ENCODE peak calls at places on chromosomes 1 and 21, in eight cellular contexts. One of them, this sample, is unnamed.

GRCh38 chr1:224047538-224047937 is 66.4 kb upstream of the FBXO28 start:
- DNase-seq in HEK293T: no peak
- DNase-seq in psoas muscle: no peak
- DNase-seq in effector CD4-positive, alpha-beta T cell: no peak
- DNase-seq in SHP77: no peak
- DNase-seq in right atrium auricular region: no peak
- DNase-seq in glutamatergic neuron: no peak
- DNase-seq in stimulated activated CD8-positive, alpha-beta memory T cell treated with anti-CD3 and anti-CD28 coated beads, Interleukin-2, amount 100 ng/mL, for 1 hour: no peak
- DNase-seq in this sample: peak; percentile 53

GRCh38 chr1:165842363-165843129 is 15.1 kb downstream of the UCK2 start:
- DNase-seq in glutamatergic neuron: no peak
- DNase-seq in HEK293T: no peak
- DNase-seq in stimulated activated CD8-positive, alpha-beta memory T cell treated with anti-CD3 and anti-CD28 coated beads, Interleukin-2, amount 100 ng/mL, for 1 hour: no peak
- DNase-seq in psoas muscle: no peak
- DNase-seq in SHP77: no peak
- DNase-seq in effector CD4-positive, alpha-beta T cell: no peak
- DNase-seq in right atrium auricular region: no peak
- DNase-seq in this sample: peak; percentile 34

GRCh38 chr1:67213164-67213563 is 46.9 kb downstream of the IL23R start:
- DNase-seq in HEK293T: peak; percentile 70
- DNase-seq in glutamatergic neuron: no peak
- DNase-seq in effector CD4-positive, alpha-beta T cell: no peak
- DNase-seq in psoas muscle: no peak
- DNase-seq in right atrium auricular region: no peak
- DNase-seq in stimulated activated CD8-positive, alpha-beta memory T cell treated with anti-CD3 and anti-CD28 coated beads, Interleukin-2, amount 100 ng/mL, for 1 hour: no peak
- DNase-seq in SHP77: peak; percentile 6
- DNase-seq in this sample: peak; percentile 17

GRCh38 chr1:29243863-29244185 is 7.5 kb downstream of the PTPRU start:
- DNase-seq in HEK293T: no peak
- DNase-seq in psoas muscle: no peak
- DNase-seq in glutamatergic neuron: no peak
- DNase-seq in right atrium auricular region: no peak
- DNase-seq in SHP77: no peak
- DNase-seq in effector CD4-positive, alpha-beta T cell: no peak
- DNase-seq in stimulated activated CD8-positive, alpha-beta memory T cell treated with anti-CD3 and anti-CD28 coated beads, Interleukin-2, amount 100 ng/mL, for 1 hour: no peak
- DNase-seq in this sample: peak; percentile 83

GRCh38 chr1:31069392-31069791 is 3.9 kb upstream of the PUM1 start:
- DNase-seq in right atrium auricular region: no peak
- DNase-seq in stimulated activated CD8-positive, alpha-beta memory T cell treated with anti-CD3 and anti-CD28 coated beads, Interleukin-2, amount 100 ng/mL, for 1 hour: no peak
- DNase-seq in glutamatergic neuron: no peak
- DNase-seq in HEK293T: no peak
- DNase-seq in effector CD4-positive, alpha-beta T cell: no peak
- DNase-seq in SHP77: no peak
- DNase-seq in psoas muscle: no peak
- DNase-seq in this sample: no peak

GRCh38 chr1:113615425-113615824 is 143.9 kb downstream of the PHTF1 start:
- DNase-seq in psoas muscle: no peak
- DNase-seq in HEK293T: no peak
- DNase-seq in effector CD4-positive, alpha-beta T cell: no peak
- DNase-seq in right atrium auricular region: no peak
- DNase-seq in stimulated activated CD8-positive, alpha-beta memory T cell treated with anti-CD3 and anti-CD28 coated beads, Interleukin-2, amount 100 ng/mL, for 1 hour: no peak
- DNase-seq in SHP77: no peak
- DNase-seq in glutamatergic neuron: no peak
- DNase-seq in this sample: peak; percentile 49

GRCh38 chr1:76264642-76265041 is 190.1 kb downstream of the ST6GALNAC3 start:
- DNase-seq in SHP77: no peak
- DNase-seq in psoas muscle: no peak
- DNase-seq in right atrium auricular region: no peak
- DNase-seq in stimulated activated CD8-positive, alpha-beta memory T cell treated with anti-CD3 and anti-CD28 coated beads, Interleukin-2, amount 100 ng/mL, for 1 hour: no peak
- DNase-seq in effector CD4-positive, alpha-beta T cell: no peak
- DNase-seq in glutamatergic neuron: no peak
- DNase-seq in HEK293T: no peak
- DNase-seq in this sample: no peak

GRCh38 chr1:63119575-63120155 is 202.7 kb upstream of the FOXD3 start:
- DNase-seq in stimulated activated CD8-positive, alpha-beta memory T cell treated with anti-CD3 and anti-CD28 coated beads, Interleukin-2, amount 100 ng/mL, for 1 hour: no peak
- DNase-seq in right atrium auricular region: no peak
- DNase-seq in HEK293T: no peak
- DNase-seq in psoas muscle: no peak
- DNase-seq in glutamatergic neuron: no peak
- DNase-seq in SHP77: no peak
- DNase-seq in effector CD4-positive, alpha-beta T cell: no peak
- DNase-seq in this sample: peak; percentile 76

GRCh38 chr1:44628962-44629756 is 45.1 kb downstream of the TMEM53 start:
- DNase-seq in SHP77: no peak
- DNase-seq in effector CD4-positive, alpha-beta T cell: no peak
- DNase-seq in stimulated activated CD8-positive, alpha-beta memory T cell treated with anti-CD3 and anti-CD28 coated beads, Interleukin-2, amount 100 ng/mL, for 1 hour: no peak
- DNase-seq in right atrium auricular region: no peak
- DNase-seq in HEK293T: no peak
- DNase-seq in psoas muscle: peak; percentile 8
- DNase-seq in glutamatergic neuron: no peak
- DNase-seq in this sample: peak; percentile 99

GRCh38 chr1:225481738-225482137 is 53.9 kb upstream of the LBR start:
- DNase-seq in glutamatergic neuron: no peak
- DNase-seq in HEK293T: no peak
- DNase-seq in stimulated activated CD8-positive, alpha-beta memory T cell treated with anti-CD3 and anti-CD28 coated beads, Interleukin-2, amount 100 ng/mL, for 1 hour: no peak
- DNase-seq in SHP77: no peak
- DNase-seq in right atrium auricular region: peak; percentile 34
- DNase-seq in psoas muscle: no peak
- DNase-seq in effector CD4-positive, alpha-beta T cell: no peak
- DNase-seq in this sample: no peak

GRCh38 chr1:240091614-240092300 is at the start of gene FMN2:
- DNase-seq in effector CD4-positive, alpha-beta T cell: no peak
- DNase-seq in HEK293T: peak; percentile 90
- DNase-seq in SHP77: peak; percentile 89
- DNase-seq in psoas muscle: no peak
- DNase-seq in stimulated activated CD8-positive, alpha-beta memory T cell treated with anti-CD3 and anti-CD28 coated beads, Interleukin-2, amount 100 ng/mL, for 1 hour: no peak
- DNase-seq in glutamatergic neuron: peak; percentile 93
- DNase-seq in right atrium auricular region: no peak
- DNase-seq in this sample: no peak

GRCh38 chr1:180301135-180301737 is 71.2 kb downstream of the LHX4 start:
- DNase-seq in right atrium auricular region: no peak
- DNase-seq in HEK293T: no peak
- DNase-seq in effector CD4-positive, alpha-beta T cell: no peak
- DNase-seq in stimulated activated CD8-positive, alpha-beta memory T cell treated with anti-CD3 and anti-CD28 coated beads, Interleukin-2, amount 100 ng/mL, for 1 hour: no peak
- DNase-seq in glutamatergic neuron: no peak
- DNase-seq in SHP77: no peak
- DNase-seq in psoas muscle: no peak
- DNase-seq in this sample: peak; percentile 20

GRCh38 chr1:38716229-38716628 is 143.3 kb downstream of the RRAGC start:
- DNase-seq in stimulated activated CD8-positive, alpha-beta memory T cell treated with anti-CD3 and anti-CD28 coated beads, Interleukin-2, amount 100 ng/mL, for 1 hour: no peak
- DNase-seq in HEK293T: no peak
- DNase-seq in psoas muscle: no peak
- DNase-seq in SHP77: no peak
- DNase-seq in right atrium auricular region: no peak
- DNase-seq in effector CD4-positive, alpha-beta T cell: no peak
- DNase-seq in glutamatergic neuron: no peak
- DNase-seq in this sample: no peak

GRCh38 chr1:153598309-153599172 is 14.4 kb downstream of the S100A16 start:
- DNase-seq in effector CD4-positive, alpha-beta T cell: no peak
- DNase-seq in SHP77: peak; percentile 59
- DNase-seq in HEK293T: peak; percentile 6
- DNase-seq in stimulated activated CD8-positive, alpha-beta memory T cell treated with anti-CD3 and anti-CD28 coated beads, Interleukin-2, amount 100 ng/mL, for 1 hour: no peak
- DNase-seq in glutamatergic neuron: no peak
- DNase-seq in psoas muscle: no peak
- DNase-seq in right atrium auricular region: no peak
- DNase-seq in this sample: peak; percentile 85

GRCh38 chr1:184483101-184483813 is 96.4 kb downstream of the C1orf21 start:
- DNase-seq in glutamatergic neuron: no peak
- DNase-seq in HEK293T: no peak
- DNase-seq in effector CD4-positive, alpha-beta T cell: no peak
- DNase-seq in psoas muscle: peak; percentile 68
- DNase-seq in SHP77: no peak
- DNase-seq in right atrium auricular region: no peak
- DNase-seq in stimulated activated CD8-positive, alpha-beta memory T cell treated with anti-CD3 and anti-CD28 coated beads, Interleukin-2, amount 100 ng/mL, for 1 hour: no peak
- DNase-seq in this sample: peak; percentile 90

GRCh38 chr1:16189921-16190499 is 22.4 kb downstream of the ARHGEF19 start:
- DNase-seq in HEK293T: no peak
- DNase-seq in stimulated activated CD8-positive, alpha-beta memory T cell treated with anti-CD3 and anti-CD28 coated beads, Interleukin-2, amount 100 ng/mL, for 1 hour: no peak
- DNase-seq in psoas muscle: no peak
- DNase-seq in glutamatergic neuron: no peak
- DNase-seq in effector CD4-positive, alpha-beta T cell: no peak
- DNase-seq in right atrium auricular region: no peak
- DNase-seq in SHP77: no peak
- DNase-seq in this sample: no peak

GRCh38 chr1:164725401-164725800 is 166.4 kb downstream of the PBX1 start:
- DNase-seq in psoas muscle: no peak
- DNase-seq in glutamatergic neuron: no peak
- DNase-seq in SHP77: no peak
- DNase-seq in effector CD4-positive, alpha-beta T cell: no peak
- DNase-seq in stimulated activated CD8-positive, alpha-beta memory T cell treated with anti-CD3 and anti-CD28 coated beads, Interleukin-2, amount 100 ng/mL, for 1 hour: no peak
- DNase-seq in right atrium auricular region: no peak
- DNase-seq in HEK293T: no peak
- DNase-seq in this sample: peak; percentile 45

GRCh38 chr1:180462099-180462498 is 40.3 kb downstream of the ACBD6 start:
- DNase-seq in effector CD4-positive, alpha-beta T cell: no peak
- DNase-seq in HEK293T: no peak
- DNase-seq in stimulated activated CD8-positive, alpha-beta memory T cell treated with anti-CD3 and anti-CD28 coated beads, Interleukin-2, amount 100 ng/mL, for 1 hour: no peak
- DNase-seq in SHP77: no peak
- DNase-seq in right atrium auricular region: no peak
- DNase-seq in glutamatergic neuron: no peak
- DNase-seq in psoas muscle: no peak
- DNase-seq in this sample: peak; percentile 25

GRCh38 chr1:3670823-3671251 is 18.5 kb downstream of the TP73 start:
- DNase-seq in HEK293T: no peak
- DNase-seq in psoas muscle: peak; percentile 55
- DNase-seq in stimulated activated CD8-positive, alpha-beta memory T cell treated with anti-CD3 and anti-CD28 coated beads, Interleukin-2, amount 100 ng/mL, for 1 hour: no peak
- DNase-seq in glutamatergic neuron: peak; percentile 14
- DNase-seq in SHP77: no peak
- DNase-seq in right atrium auricular region: no peak
- DNase-seq in effector CD4-positive, alpha-beta T cell: no peak
- DNase-seq in this sample: no peak

GRCh38 chr1:201781447-201781846 is 47.5 kb upstream of the IPO9 start:
- DNase-seq in glutamatergic neuron: no peak
- DNase-seq in SHP77: no peak
- DNase-seq in HEK293T: no peak
- DNase-seq in right atrium auricular region: no peak
- DNase-seq in psoas muscle: no peak
- DNase-seq in effector CD4-positive, alpha-beta T cell: no peak
- DNase-seq in stimulated activated CD8-positive, alpha-beta memory T cell treated with anti-CD3 and anti-CD28 coated beads, Interleukin-2, amount 100 ng/mL, for 1 hour: no peak
- DNase-seq in this sample: peak; percentile 58

GRCh38 chr1:152658649-152659048 is 4.5 kb upstream of the LCE2D start:
- DNase-seq in right atrium auricular region: no peak
- DNase-seq in stimulated activated CD8-positive, alpha-beta memory T cell treated with anti-CD3 and anti-CD28 coated beads, Interleukin-2, amount 100 ng/mL, for 1 hour: no peak
- DNase-seq in effector CD4-positive, alpha-beta T cell: no peak
- DNase-seq in psoas muscle: no peak
- DNase-seq in HEK293T: no peak
- DNase-seq in SHP77: no peak
- DNase-seq in glutamatergic neuron: no peak
- DNase-seq in this sample: no peak

GRCh38 chr1:91768786-91769697 is 116.9 kb downstream of the TGFBR3 start:
- DNase-seq in psoas muscle: no peak
- DNase-seq in stimulated activated CD8-positive, alpha-beta memory T cell treated with anti-CD3 and anti-CD28 coated beads, Interleukin-2, amount 100 ng/mL, for 1 hour: no peak
- DNase-seq in effector CD4-positive, alpha-beta T cell: no peak
- DNase-seq in glutamatergic neuron: no peak
- DNase-seq in right atrium auricular region: no peak
- DNase-seq in HEK293T: no peak
- DNase-seq in SHP77: no peak
- DNase-seq in this sample: peak; percentile 69

GRCh38 chr1:208189183-208189582 is 55.0 kb downstream of the PLXNA2 start:
- DNase-seq in SHP77: no peak
- DNase-seq in HEK293T: no peak
- DNase-seq in right atrium auricular region: no peak
- DNase-seq in glutamatergic neuron: no peak
- DNase-seq in effector CD4-positive, alpha-beta T cell: no peak
- DNase-seq in stimulated activated CD8-positive, alpha-beta memory T cell treated with anti-CD3 and anti-CD28 coated beads, Interleukin-2, amount 100 ng/mL, for 1 hour: no peak
- DNase-seq in psoas muscle: no peak
- DNase-seq in this sample: no peak

GRCh38 chr1:234969630-234970370 is 158.8 kb downstream of the TOMM20 start:
- DNase-seq in glutamatergic neuron: peak; percentile 76
- DNase-seq in effector CD4-positive, alpha-beta T cell: no peak
- DNase-seq in HEK293T: peak; percentile 79
- DNase-seq in SHP77: peak; percentile 90
- DNase-seq in right atrium auricular region: no peak
- DNase-seq in stimulated activated CD8-positive, alpha-beta memory T cell treated with anti-CD3 and anti-CD28 coated beads, Interleukin-2, amount 100 ng/mL, for 1 hour: no peak
- DNase-seq in psoas muscle: peak; percentile 82
- DNase-seq in this sample: peak; percentile 61

GRCh38 chr1:207470927-207471326 is 16.8 kb downstream of the CR2 start:
- DNase-seq in SHP77: no peak
- DNase-seq in psoas muscle: no peak
- DNase-seq in effector CD4-positive, alpha-beta T cell: no peak
- DNase-seq in right atrium auricular region: no peak
- DNase-seq in HEK293T: no peak
- DNase-seq in glutamatergic neuron: no peak
- DNase-seq in stimulated activated CD8-positive, alpha-beta memory T cell treated with anti-CD3 and anti-CD28 coated beads, Interleukin-2, amount 100 ng/mL, for 1 hour: no peak
- DNase-seq in this sample: no peak

GRCh38 chr1:231724876-231725647 is 98.5 kb downstream of the DISC1 start:
- DNase-seq in stimulated activated CD8-positive, alpha-beta memory T cell treated with anti-CD3 and anti-CD28 coated beads, Interleukin-2, amount 100 ng/mL, for 1 hour: no peak
- DNase-seq in glutamatergic neuron: peak; percentile 70
- DNase-seq in right atrium auricular region: no peak
- DNase-seq in psoas muscle: no peak
- DNase-seq in HEK293T: peak; percentile 69
- DNase-seq in SHP77: peak; percentile 59
- DNase-seq in effector CD4-positive, alpha-beta T cell: no peak
- DNase-seq in this sample: peak; percentile 71

GRCh38 chr1:14716474-14716873 is 118.0 kb downstream of the KAZN start:
- DNase-seq in glutamatergic neuron: no peak
- DNase-seq in SHP77: no peak
- DNase-seq in HEK293T: no peak
- DNase-seq in effector CD4-positive, alpha-beta T cell: no peak
- DNase-seq in psoas muscle: no peak
- DNase-seq in right atrium auricular region: no peak
- DNase-seq in stimulated activated CD8-positive, alpha-beta memory T cell treated with anti-CD3 and anti-CD28 coated beads, Interleukin-2, amount 100 ng/mL, for 1 hour: no peak
- DNase-seq in this sample: no peak

GRCh38 chr1:189432761-189433160 is 1044.9 kb downstream of the BRINP3 start:
- DNase-seq in glutamatergic neuron: no peak
- DNase-seq in psoas muscle: no peak
- DNase-seq in HEK293T: no peak
- DNase-seq in stimulated activated CD8-positive, alpha-beta memory T cell treated with anti-CD3 and anti-CD28 coated beads, Interleukin-2, amount 100 ng/mL, for 1 hour: no peak
- DNase-seq in right atrium auricular region: no peak
- DNase-seq in SHP77: no peak
- DNase-seq in effector CD4-positive, alpha-beta T cell: no peak
- DNase-seq in this sample: no peak

GRCh38 chr1:161678510-161678909 is 15.6 kb downstream of the FCGR2B start:
- DNase-seq in SHP77: no peak
- DNase-seq in stimulated activated CD8-positive, alpha-beta memory T cell treated with anti-CD3 and anti-CD28 coated beads, Interleukin-2, amount 100 ng/mL, for 1 hour: no peak
- DNase-seq in psoas muscle: no peak
- DNase-seq in right atrium auricular region: no peak
- DNase-seq in glutamatergic neuron: no peak
- DNase-seq in effector CD4-positive, alpha-beta T cell: no peak
- DNase-seq in HEK293T: no peak
- DNase-seq in this sample: no peak

GRCh38 chr1:203522237-203522636 is 28.3 kb downstream of the OPTC start:
- DNase-seq in effector CD4-positive, alpha-beta T cell: no peak
- DNase-seq in HEK293T: no peak
- DNase-seq in stimulated activated CD8-positive, alpha-beta memory T cell treated with anti-CD3 and anti-CD28 coated beads, Interleukin-2, amount 100 ng/mL, for 1 hour: no peak
- DNase-seq in right atrium auricular region: no peak
- DNase-seq in psoas muscle: no peak
- DNase-seq in SHP77: no peak
- DNase-seq in glutamatergic neuron: no peak
- DNase-seq in this sample: no peak

GRCh38 chr1:215132156-215132555 is 49.6 kb downstream of the KCNK2 start:
- DNase-seq in glutamatergic neuron: no peak
- DNase-seq in psoas muscle: no peak
- DNase-seq in SHP77: no peak
- DNase-seq in effector CD4-positive, alpha-beta T cell: no peak
- DNase-seq in HEK293T: no peak
- DNase-seq in right atrium auricular region: no peak
- DNase-seq in stimulated activated CD8-positive, alpha-beta memory T cell treated with anti-CD3 and anti-CD28 coated beads, Interleukin-2, amount 100 ng/mL, for 1 hour: no peak
- DNase-seq in this sample: peak; percentile 66

GRCh38 chr1:192630521-192631287 is 5.2 kb upstream of the RGS13 start:
- DNase-seq in stimulated activated CD8-positive, alpha-beta memory T cell treated with anti-CD3 and anti-CD28 coated beads, Interleukin-2, amount 100 ng/mL, for 1 hour: no peak
- DNase-seq in SHP77: no peak
- DNase-seq in glutamatergic neuron: no peak
- DNase-seq in effector CD4-positive, alpha-beta T cell: no peak
- DNase-seq in psoas muscle: no peak
- DNase-seq in HEK293T: no peak
- DNase-seq in right atrium auricular region: no peak
- DNase-seq in this sample: no peak

GRCh38 chr21:45317401-45318145 is 29.9 kb upstream of the POFUT2 start:
- DNase-seq in glutamatergic neuron: no peak
- DNase-seq in SHP77: no peak
- DNase-seq in stimulated activated CD8-positive, alpha-beta memory T cell treated with anti-CD3 and anti-CD28 coated beads, Interleukin-2, amount 100 ng/mL, for 1 hour: no peak
- DNase-seq in HEK293T: no peak
- DNase-seq in right atrium auricular region: no peak
- DNase-seq in psoas muscle: no peak
- DNase-seq in effector CD4-positive, alpha-beta T cell: no peak
- DNase-seq in this sample: peak; percentile 92

GRCh38 chr1:116115476-116115875 is 4.3 kb downstream of the MAB21L3 start:
- DNase-seq in SHP77: no peak
- DNase-seq in glutamatergic neuron: no peak
- DNase-seq in right atrium auricular region: no peak
- DNase-seq in psoas muscle: no peak
- DNase-seq in stimulated activated CD8-positive, alpha-beta memory T cell treated with anti-CD3 and anti-CD28 coated beads, Interleukin-2, amount 100 ng/mL, for 1 hour: no peak
- DNase-seq in effector CD4-positive, alpha-beta T cell: no peak
- DNase-seq in HEK293T: no peak
- DNase-seq in this sample: peak; percentile 69